ENCODE peak calls at places on chromosome 1, in four cellular contexts. Q, T, V and Y are unnamed samples.

GRCh38 chr1:85571181-85571540 is 9.4 kb upstream of the CCN1 start:
- DNase-seq in T (no peak), V (no peak), Q (no peak), Y (no peak)

GRCh38 chr1:96872757-96873156 is 151.2 kb downstream of the PTBP2 start:
- DNase-seq in Q (no peak), T (no peak), V (no peak), Y (no peak)

GRCh38 chr1:162015196-162015595 is 8.5 kb downstream of the OLFML2B start:
- DNase-seq in Q (no peak), V (no peak), T (no peak), Y (no peak)

GRCh38 chr1:29298175-29298720 is 61.9 kb downstream of the PTPRU start:
- DNase-seq in T (no peak), V (no peak), Q (no peak), Y (no peak)

GRCh38 chr1:152440635-152441471 is 26.8 kb upstream of the CRNN start:
- DNase-seq in V (peak), T (peak), Q (peak), Y (peak)

GRCh38 chr1:8182034-8182761 is 135.7 kb upstream of the SLC45A1 start:
- DNase-seq in V (no peak), Q (peak), T (no peak), Y (no peak)

GRCh38 chr1:91511386-91511785 is 10.7 kb downstream of the CDC7 start:
- DNase-seq in Q (peak), T (no peak), V (peak), Y (no peak)

GRCh38 chr1:169309178-169310166 is 58.1 kb downstream of the NME7 start:
- DNase-seq in T (no peak), Q (no peak), V (no peak), Y (no peak)

GRCh38 chr1:27057389-27057788 is 44.7 kb upstream of the TENT5B start:
- DNase-seq in V (no peak), Q (no peak), T (no peak), Y (peak)

GRCh38 chr1:201889092-201889968 is 632 bp downstream of the SHISA4 start:
- DNase-seq in T (no peak), V (no peak), Q (no peak), Y (no peak)

GRCh38 chr1:117608758-117609157 is 2.9 kb downstream of the TENT5C start:
- DNase-seq in Q (no peak), T (no peak), V (no peak), Y (no peak)

GRCh38 chr1:87730274-87731222 is 401.9 kb downstream of the LMO4 start:
- DNase-seq in Q (no peak), T (no peak), V (no peak), Y (no peak)

GRCh38 chr1:94970783-94971182 is 43.9 kb upstream of the CNN3 start:
- DNase-seq in V (no peak), Q (no peak), T (no peak), Y (peak)

GRCh38 chr1:232393010-232393833 is 236.7 kb downstream of the SIPA1L2 start:
- DNase-seq in V (peak), T (no peak), Q (no peak), Y (peak)

GRCh38 chr1:197199923-197200467 is 53.5 kb upstream of the ASPM start:
- DNase-seq in T (no peak), V (no peak), Q (no peak), Y (no peak)